ENCODE peak calls at places on chromosomes 16 and 17, in five cellular contexts. G is psoas muscle, A is mammary epithelial cell, V is neural progenitor cell, O is fibroblast of lung. F is an unnamed sample.

GRCh38 chr16:49856741-49857330 is 924 bp upstream of the ZNF423 start:
- DNase-seq in G (peak; percentile 86), A (peak; percentile 73), V (peak; percentile 93), O (peak; percentile 87), F (peak; percentile 92)

GRCh38 chr16:30116291-30117207 is 3.2 kb upstream of the GDPD3 start:
- DNase-seq in G (no peak), A (no peak), V (no peak), O (no peak), F (no peak)

GRCh38 chr16:89138843-89139520 is 32.6 kb upstream of the CDH15 start:
- DNase-seq in G (peak; percentile 7), A (no peak), V (no peak), O (no peak), F (no peak)

GRCh38 chr16:56611281-56611833 is 3.0 kb downstream of the MT2A start:
- DNase-seq in G (peak; percentile 84), A (no peak), V (no peak), O (peak; percentile 49), F (peak; percentile 55)

GRCh38 chr17:45700171-45701090 is 83.7 kb upstream of the CRHR1 start:
- DNase-seq in G (no peak), A (peak; percentile 16), V (no peak), O (no peak), F (no peak)

GRCh38 chr16:89863741-89864391 is 9.5 kb upstream of the TCF25 start:
- DNase-seq in G (no peak), A (peak; percentile 63), V (no peak), O (peak; percentile 56), F (peak; percentile 21)

GRCh38 chr17:62780273-62780672 is 27.8 kb downstream of the MARCHF10 start:
- DNase-seq in G (peak; percentile 27), A (no peak), V (no peak), O (no peak), F (no peak)

GRCh38 chr17:35449371-35449931 is 885 bp upstream of the SLFN13 start:
- DNase-seq in G (peak; percentile 25), A (no peak), V (peak; percentile 26), O (peak; percentile 38), F (no peak)

GRCh38 chr17:2947588-2947950 is 115.8 kb downstream of the OR1D5 start:
- DNase-seq in G (no peak), A (no peak), V (no peak), O (no peak), F (no peak)

GRCh38 chr16:27759301-27759871 is 209.4 kb downstream of the KATNIP start:
- DNase-seq in G (no peak), A (peak; percentile 36), V (no peak), O (peak; percentile 87), F (no peak)

GRCh38 chr17:74152591-74153455 is 50.7 kb upstream of the RPL38 start:
- DNase-seq in G (no peak), A (no peak), V (no peak), O (no peak), F (peak; percentile 1)

GRCh38 chr17:80855968-80856862 is 135.4 kb upstream of the CHMP6 start:
- DNase-seq in G (peak; percentile 82), A (peak; percentile 98), V (no peak), O (peak; percentile 99), F (peak; percentile 98)

GRCh38 chr17:61639818-61640217 is 48.8 kb upstream of the NACA2 start:
- DNase-seq in G (no peak), A (no peak), V (no peak), O (no peak), F (no peak)

DNA sequence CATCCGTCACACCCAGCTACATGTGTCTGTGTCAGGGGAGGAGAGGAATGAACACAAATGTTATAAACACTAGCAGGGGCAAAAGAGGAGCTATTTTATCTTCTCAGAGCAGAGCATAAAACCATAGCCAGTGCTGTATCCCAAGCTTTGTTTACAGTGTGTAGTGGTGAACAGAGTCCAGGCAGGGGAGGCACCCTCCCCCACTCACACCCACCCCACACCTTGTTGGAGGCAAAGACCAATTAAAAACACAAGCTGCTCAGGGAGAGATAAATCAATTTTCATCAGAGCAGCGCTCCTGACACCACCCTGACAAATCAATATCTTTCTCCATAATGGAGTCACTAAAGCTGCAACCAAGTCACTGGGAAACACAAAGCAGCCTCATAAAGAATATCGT is 132.6 kb upstream of the CCL2 start:
- DNase-seq in G (no peak), A (no peak), V (no peak), O (no peak), F (no peak)
- H3K4me1 ChIP-seq in G (no peaks in the 10 kb centered on the region), A (no peaks in the 10 kb centered on the region), V (no peaks in the 10 kb centered on the region), O (no peaks in the 10 kb centered on the region), F (no peaks in the 10 kb centered on the region)

DNA sequence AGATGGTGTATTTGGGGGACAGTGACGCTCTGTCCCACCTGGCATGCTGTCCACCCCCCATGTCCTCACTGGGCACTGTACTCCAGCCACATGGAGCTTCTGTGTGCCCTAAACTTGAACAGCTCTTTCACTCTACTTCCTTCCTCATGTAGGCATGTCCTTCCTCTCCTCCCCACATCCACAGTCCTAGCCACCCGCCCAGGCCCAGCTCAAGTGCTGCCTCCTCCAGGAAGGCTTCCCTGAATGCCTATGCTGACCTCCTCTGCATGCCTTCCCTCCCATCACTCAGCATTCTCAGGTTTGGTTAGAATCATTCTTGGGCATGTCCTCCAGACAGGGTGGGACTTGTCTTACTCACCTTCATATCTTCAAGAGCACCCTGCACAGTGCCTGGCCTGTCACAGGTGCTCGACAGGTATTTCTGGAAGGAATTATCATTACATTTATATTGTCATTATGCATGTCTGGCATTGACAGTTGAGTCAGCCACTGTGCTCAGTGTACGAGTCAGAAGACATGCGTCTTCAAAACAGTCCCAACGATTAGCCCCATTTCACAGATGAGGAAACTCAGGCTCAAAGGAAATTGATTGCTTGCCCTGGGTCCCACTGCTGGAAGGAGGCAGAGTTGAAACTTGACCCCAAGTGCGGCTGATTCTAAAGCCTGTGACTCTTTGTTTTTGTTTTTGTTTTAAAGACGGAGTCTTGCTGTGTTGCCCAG is 42.1 kb upstream of the TOB1 start:
- DNase-seq in G (no peak), A (peak; percentile 52), V (no peak), O (no peak), F (no peak)
- H3K4me1 ChIP-seq in G (peaks cover 36% of the 10 kb centered on the region), A (peaks cover 40% of the 10 kb centered on the region), V (peaks cover 50% of the 10 kb centered on the region), O (peaks cover 12% of the 10 kb centered on the region), F (peaks cover 25% of the 10 kb centered on the region)

DNA sequence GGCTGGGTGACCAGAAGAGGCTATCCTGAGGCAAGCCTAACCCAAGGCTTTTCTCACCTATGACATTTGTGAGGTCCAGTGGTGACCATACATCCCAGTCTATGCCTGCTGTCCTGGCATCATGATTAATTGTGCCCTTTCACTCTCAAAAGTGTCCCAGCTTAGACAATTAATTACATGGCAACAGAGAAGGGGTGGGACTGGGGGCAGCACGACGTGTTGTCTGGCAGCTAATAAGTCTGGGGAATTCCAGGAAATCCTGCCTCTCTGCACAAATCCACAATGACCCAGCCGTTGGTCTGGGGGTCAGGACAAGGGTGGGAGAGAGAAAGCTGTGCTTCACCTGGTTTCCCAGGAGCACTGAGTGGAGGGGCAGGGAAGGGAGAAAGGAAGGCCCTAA is 14.0 kb upstream of the MTMR4 start:
- DNase-seq in G (no peak), A (no peak), V (no peak), O (no peak), F (no peak)
- H3K4me1 ChIP-seq in G (peaks cover 6% of the 10 kb centered on the region), A (peaks cover 39% of the 10 kb centered on the region), V (peaks cover 32% of the 10 kb centered on the region), O (peaks cover 18% of the 10 kb centered on the region), F (peaks cover 37% of the 10 kb centered on the region)

DNA sequence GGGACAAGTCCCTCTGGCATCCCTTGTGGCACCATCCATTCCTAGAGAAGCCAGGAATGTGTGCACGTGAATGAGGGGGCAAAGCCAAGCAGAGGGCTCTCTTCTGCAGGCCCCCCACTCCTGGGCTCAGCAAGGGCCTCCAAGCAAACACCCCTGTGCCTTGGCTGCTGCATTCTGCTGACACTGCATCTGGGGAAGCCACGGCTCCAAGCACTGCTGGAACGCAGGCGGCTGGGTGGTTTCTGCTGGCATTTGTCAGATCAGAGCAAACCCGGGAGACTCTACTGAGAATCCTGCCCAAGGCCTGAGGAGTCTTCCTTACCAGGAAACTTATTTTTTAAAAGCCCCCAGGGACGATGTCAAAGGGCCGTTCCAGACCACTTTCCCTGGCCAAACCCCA is 23.3 kb downstream of the ATP6V0D1 start:
- DNase-seq in G (no peak), A (no peak), V (no peak), O (no peak), F (no peak)
- H3K4me1 ChIP-seq in G (peaks cover 94% of the 10 kb centered on the region), A (peaks cover 36% of the 10 kb centered on the region), V (no peaks in the 10 kb centered on the region), O (peaks cover 19% of the 10 kb centered on the region), F (peaks cover 55% of the 10 kb centered on the region)

DNA sequence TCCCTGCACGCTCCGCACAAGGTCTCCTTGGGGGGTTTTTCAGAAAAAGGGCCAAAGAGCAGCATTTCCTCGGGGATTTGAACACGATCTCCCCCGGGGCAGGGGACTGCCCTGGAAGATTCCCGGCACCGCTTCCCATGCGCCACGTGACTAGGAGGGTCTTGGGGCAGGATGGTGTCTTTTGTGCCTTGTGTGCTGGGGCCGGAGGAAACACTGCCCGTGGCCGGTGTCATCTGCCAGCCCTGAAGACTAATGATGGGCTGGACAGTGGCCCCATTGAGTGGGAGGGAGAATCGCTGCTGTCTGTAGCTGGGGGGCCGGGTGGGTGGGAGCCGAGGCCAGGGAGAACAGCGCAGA is 315.1 kb downstream of the SEC14L1 start:
- DNase-seq in G (no peak), A (no peak), V (no peak), O (no peak), F (no peak)
- H3K4me1 ChIP-seq in G (peaks cover 25% of the 10 kb centered on the region), A (peaks cover 54% of the 10 kb centered on the region), V (peaks cover 45% of the 10 kb centered on the region), O (peaks cover 38% of the 10 kb centered on the region), F (peaks cover 26% of the 10 kb centered on the region)

F was measured in adipocyte.